ENCODE peak calls at places on chromosomes 3 and 15, in four cellular contexts. V, S, P and Q are unnamed samples.

GRCh38 chr3:42195879-42196330 is 70.1 kb downstream of the CCK start:
- DNase-seq in V (no peak), P (no peak), S (no peak), Q (no peak)

GRCh38 chr3:94413721-94414106 is 350.9 kb downstream of the NSUN3 start:
- DNase-seq in S (no peak), V (no peak), P (no peak), Q (peak; percentile 92)

GRCh38 chr15:35000511-35000910 is 12.4 kb upstream of the ZNF770 start:
- DNase-seq in V (peak; percentile 57), P (no peak), S (no peak), Q (peak; percentile 77)

GRCh38 chr3:159734681-159735080 is 254.0 kb upstream of the IL12A start:
- DNase-seq in P (no peak), S (no peak), V (no peak), Q (no peak)

GRCh38 chr3:62329970-62330369 is 43.4 kb downstream of the FEZF2 start:
- DNase-seq in V (no peak), S (no peak), P (no peak), Q (no peak)

GRCh38 chr15:78937132-78937739 is 7.6 kb downstream of the CTSH start:
- DNase-seq in S (no peak), P (no peak), V (peak; percentile 95), Q (no peak)

GRCh38 chr3:72606005-72606800 is 242.0 kb downstream of the SHQ1 start:
- DNase-seq in P (no peak), S (no peak), V (no peak), Q (no peak)

GRCh38 chr3:192128922-192129321 is 598.4 kb downstream of the FGF12 start:
- DNase-seq in S (no peak), P (no peak), V (no peak), Q (no peak)

GRCh38 chr15:25830844-25831443 is 32.2 kb downstream of the ATP10A start:
- DNase-seq in P (peak; percentile 71), V (no peak), S (no peak), Q (peak; percentile 98)

GRCh38 chr3:41274944-41275668 is 75.8 kb downstream of the CTNNB1 start:
- DNase-seq in V (no peak), S (no peak), P (peak; percentile 49), Q (peak; percentile 44)

GRCh38 chr15:60554494-60554893 is 75.6 kb upstream of the ICE2 start:
- DNase-seq in S (no peak), V (no peak), P (no peak), Q (no peak)

GRCh38 chr15:29324746-29325145 is 55.1 kb upstream of the NSMCE3 start:
- DNase-seq in P (no peak), V (no peak), S (no peak), Q (no peak)

GRCh38 chr3:125207949-125208568 is 4.5 kb downstream of the SLC12A8 start:
- DNase-seq in P (no peak), V (no peak), S (no peak), Q (no peak)

GRCh38 chr3:99962703-99963102 is 145.0 kb downstream of the CMSS1 start:
- DNase-seq in V (no peak), S (no peak), P (no peak), Q (peak; percentile 94)

GRCh38 chr3:191499307-191500125 is 38.6 kb downstream of the PYDC2 start:
- DNase-seq in V (peak; percentile 2), S (no peak), P (peak; percentile 44), Q (peak; percentile 41)

GRCh38 chr3:100106531-100107155 is 7.7 kb downstream of the FILIP1L start:
- DNase-seq in P (no peak), S (no peak), V (no peak), Q (peak; percentile 76)

GRCh38 chr3:165837058-165837525 is at the start of gene BCHE:
- DNase-seq in S (no peak), V (no peak), P (peak; percentile 84), Q (peak; percentile 60)

GRCh38 chr3:183502782-183503181 is 52.7 kb downstream of the KLHL6 start:
- DNase-seq in P (peak; percentile 24), S (no peak), V (no peak), Q (no peak)